ENCODE peak calls at places on chromosomes 7 and 10, in four cellular contexts. Z is fibroblast of mammary gland, S is brain microvascular endothelial cell, W is foreskin fibroblast. I is an unnamed sample.
A peak's percentile ranks its signal among the peaks of the same experiment; 100 is the strongest.

GRCh38 chr10:103295391-103296044 is 18.6 kb downstream of the INA start:
- DNase-seq in Z (peak; percentile 55), S (peak; percentile 83), W (peak; percentile 42), I (peak; percentile 69)

GRCh38 chr10:122531261-122531660 is 29.3 kb upstream of the DMBT1 start:
- DNase-seq in W (no peak), S (no peak), Z (no peak), I (no peak)

GRCh38 chr10:78843495-78843894 is 225.3 kb upstream of the ZMIZ1 start:
- DNase-seq in W (no peak), Z (no peak), S (no peak), I (no peak)

GRCh38 chr7:22435105-22435504 is 64.9 kb downstream of the STEAP1B start:
- DNase-seq in Z (no peak), S (no peak), W (no peak), I (no peak)

GRCh38 chr10:22159979-22160378 is 57.8 kb downstream of the EBLN1 start:
- DNase-seq in Z (no peak), W (no peak), S (no peak), I (no peak)

GRCh38 chr7:92044148-92044547 is 90.1 kb downstream of the CYP51A1 start:
- DNase-seq in S (no peak), Z (no peak), W (no peak), I (no peak)

GRCh38 chr10:22631646-22632278 is 82.6 kb downstream of the PIP4K2A start:
- DNase-seq in Z (peak; percentile 75), W (peak; percentile 36), S (peak; percentile 82), I (no peak)

GRCh38 chr7:23315366-23315765 is 16.2 kb downstream of the MALSU1 start:
- DNase-seq in Z (peak; percentile 46), S (no peak), W (no peak), I (no peak)

GRCh38 chr7:158602905-158603772 is 15.5 kb upstream of the PTPRN2 start:
- DNase-seq in Z (no peak), S (peak; percentile 76), W (no peak), I (no peak)

GRCh38 chr7:124720195-124720594 is 45.4 kb downstream of the GPR37 start:
- DNase-seq in Z (peak; percentile 2), W (peak; percentile 53), S (peak; percentile 21), I (no peak)

GRCh38 chr7:94286111-94286510 is 108.6 kb upstream of the COL1A2 start:
- DNase-seq in W (no peak), Z (peak; percentile 46), S (no peak), I (no peak)

GRCh38 chr10:125548356-125548755 is 134.6 kb downstream of the TEX36 start:
- DNase-seq in Z (no peak), W (no peak), S (no peak), I (no peak)

GRCh38 chr7:64180989-64181388 is 26.0 kb upstream of the ZNF735 start:
- DNase-seq in Z (peak; percentile 12), W (no peak), S (no peak), I (no peak)

GRCh38 chr10:102870221-102870620 is 951 bp downstream of the AS3MT start:
- DNase-seq in W (no peak), S (no peak), Z (no peak), I (no peak)

GRCh38 chr7:80711521-80711920 is 73.1 kb downstream of the CD36 start:
- DNase-seq in S (no peak), W (peak; percentile 72), Z (peak; percentile 97), I (no peak)

GRCh38 chr10:7986851-7987250 is 67.6 kb upstream of the GATA3 start:
- DNase-seq in S (peak; percentile 12), W (peak; percentile 3), Z (peak; percentile 53), I (peak; percentile 30)

GRCh38 chr7:132145466-132145865 is 430.8 kb downstream of the PLXNA4 start:
- DNase-seq in S (peak; percentile 35), W (peak; percentile 70), Z (peak; percentile 76), I (peak; percentile 93)

GRCh38 chr10:52779541-52780390 is 7.2 kb upstream of the MBL2 start:
- DNase-seq in Z (peak; percentile 47), S (peak; percentile 73), W (peak; percentile 37), I (no peak)

DNA sequence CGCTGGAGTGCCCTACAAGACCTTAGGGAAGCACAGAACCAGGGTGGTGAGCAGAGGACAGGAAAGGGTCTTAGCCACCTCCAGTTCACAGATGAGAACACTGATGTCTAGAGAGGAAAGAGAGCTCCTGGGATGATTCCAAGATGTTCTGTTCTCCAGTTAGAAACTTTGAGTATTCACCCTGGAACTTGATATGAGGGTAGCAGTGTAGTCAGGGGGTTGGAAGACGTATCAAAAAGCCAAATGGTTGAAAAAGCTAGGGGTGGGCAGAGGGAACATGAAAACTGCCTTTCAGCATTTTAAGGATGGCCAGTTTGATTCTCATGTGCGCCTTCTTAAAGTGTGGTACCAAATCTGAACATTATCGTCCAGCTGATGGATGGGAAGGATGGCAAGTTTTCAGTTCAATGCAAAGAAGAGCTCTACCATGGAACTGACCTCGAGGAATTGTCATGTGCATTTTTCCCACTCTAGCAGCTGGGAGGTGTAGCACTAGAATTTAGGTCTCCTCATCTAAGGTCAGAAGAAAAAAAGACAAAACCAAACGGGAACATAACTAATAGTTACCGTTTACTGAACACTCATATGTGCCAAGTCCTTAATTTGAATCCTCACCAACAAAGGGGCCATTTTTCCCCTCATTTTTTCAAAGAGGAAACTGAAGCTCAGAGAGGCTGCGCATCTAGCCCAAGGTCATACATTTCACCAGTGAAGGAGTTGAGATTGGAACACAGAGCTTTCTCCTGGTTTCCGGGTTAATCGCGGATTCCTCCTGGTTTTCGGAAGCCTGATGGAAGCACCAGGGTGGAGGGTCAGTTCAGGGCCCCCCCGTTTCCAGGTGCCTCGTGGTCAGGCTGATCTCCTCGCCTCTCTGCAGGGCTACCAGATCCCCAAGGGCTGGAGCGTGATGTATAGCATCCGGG is 6.0 kb upstream of the CYP26A1 start:
- DNase-seq in W (no peak), S (no peak), Z (no peak), I (no peak)
- H3K4me3 ChIP-seq in W (no peak overlapping the region), S (no peak overlapping the region), Z (no peak overlapping the region), I (no peak overlapping the region)

GRCh38 chr7:28573751-28574295 is 161.5 kb downstream of the CREB5 start:
- DNase-seq in W (no peak), S (no peak), Z (peak; percentile 73), I (no peak)
- H3K4me3 ChIP-seq in W (no peak overlapping the region), S (no peak overlapping the region), Z (no peak overlapping the region), I (no peak overlapping the region)

GRCh38 chr10:25015927-25016348 is at the start of gene ENKUR:
- DNase-seq in W (peak; percentile 92), Z (peak; percentile 92), S (peak; percentile 93), I (peak; percentile 73)
- H3K4me3 ChIP-seq in W (peak within 1 kb of the TSS; percentile 88), Z (peak within 1 kb of the TSS; percentile 74), S (peak within 1 kb of the TSS; percentile 72), I (peak within 1 kb of the TSS; percentile 66)

DNA sequence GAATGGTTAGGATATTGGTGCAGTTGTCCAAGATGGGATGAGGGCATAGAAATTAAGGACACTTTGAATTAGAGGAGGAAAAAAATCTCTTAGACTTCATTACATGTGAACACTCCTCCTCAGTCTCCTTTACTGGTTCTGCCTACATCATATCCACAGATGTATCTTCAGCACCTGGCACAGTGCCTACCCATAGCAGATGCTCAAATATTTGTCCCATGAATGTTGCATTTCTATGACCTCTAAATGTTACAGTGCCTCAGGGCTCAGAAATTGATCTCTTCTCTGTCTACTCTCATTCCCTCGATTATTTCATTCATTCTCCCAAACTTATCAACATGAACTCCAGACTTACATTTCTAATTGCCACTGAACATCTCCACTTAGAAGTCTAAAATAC is 17.1 kb downstream of the CNNM1 start:
- DNase-seq in S (no peak), W (peak; percentile 85), Z (peak; percentile 82), I (no peak)
- H3K4me3 ChIP-seq in S (no peak overlapping the region), W (no peak overlapping the region), Z (no peak overlapping the region), I (no peak overlapping the region)

GRCh38 chr7:85186083-85186520 is 754 bp downstream of the SEMA3D start:
- DNase-seq in Z (peak; percentile 43), W (peak; percentile 43), S (peak; percentile 18), I (peak; percentile 13)
- H3K4me3 ChIP-seq in Z (peak overlapping the region; percentile 73), W (peak overlapping the region; percentile 93), S (peak overlapping the region; percentile 72), I (peak overlapping the region; percentile 85)

DNA sequence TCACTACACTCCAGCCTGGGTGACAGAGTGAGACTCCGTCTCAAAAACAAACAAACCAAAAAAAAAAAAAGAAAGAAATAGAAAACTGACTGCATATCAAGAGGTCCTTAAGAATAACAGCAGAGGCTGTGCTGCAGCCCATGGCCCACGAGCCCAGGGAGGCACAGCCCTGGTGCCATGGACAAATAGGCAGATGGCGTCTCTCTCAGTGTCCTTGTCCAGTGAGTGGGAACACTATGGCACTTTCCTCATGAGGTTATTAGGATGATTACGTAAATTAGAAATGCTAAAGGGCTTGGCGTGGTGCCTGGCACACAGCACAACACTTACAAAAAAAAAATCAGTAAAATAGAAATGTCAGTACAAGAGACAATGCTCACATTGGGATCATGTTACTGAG is 33.4 kb upstream of the PFKP start:
- DNase-seq in W (no peak), S (no peak), Z (no peak), I (no peak)
- H3K4me3 ChIP-seq in W (no peak overlapping the region), S (no peak overlapping the region), Z (no peak overlapping the region), I (no peak overlapping the region)